ENCODE peak calls at places on chromosomes 16 and 17, in eight cellular contexts. A is kidney, Y is PC-3, G is AG04450, F is ovary, E is cardiac muscle cell, M is stomach, R is transverse colon. N is an unnamed sample. For H3K9me3, the result is how much of the 10 kb centered on the place peaks cover.

GRCh38 chr17:48074322-48075054 is 26.3 kb downstream of the NFE2L1 start:
- DNase-seq in A (no peak), Y (peak), G (no peak), F (peak), E (peak), M (peak), R (peak), N (peak)

GRCh38 chr16:84308120-84308519 is 13.4 kb downstream of the WFDC1 start:
- DNase-seq in A (peak), Y (peak), G (peak), F (peak), E (peak), M (peak), R (peak), N (peak)

GRCh38 chr16:49398761-49399160 is 25.2 kb downstream of the C16orf78 start:
- DNase-seq in A (no peak), Y (no peak), G (no peak), F (no peak), E (no peak), M (no peak), R (no peak), N (no peak)

GRCh38 chr16:81544261-81544660 is 99.7 kb downstream of the CMIP start:
- DNase-seq in A (peak), Y (no peak), G (no peak), F (no peak), E (no peak), M (no peak), R (no peak), N (no peak)

GRCh38 chr16:27802664-27803450 is 252.9 kb downstream of the KATNIP start:
- DNase-seq in A (peak), Y (no peak), G (no peak), F (no peak), E (no peak), M (no peak), R (no peak), N (no peak)

GRCh38 chr16:74825941-74826340 is 51.3 kb upstream of the FA2H start:
- DNase-seq in A (no peak), Y (no peak), G (no peak), F (no peak), E (no peak), M (no peak), R (no peak), N (no peak)

GRCh38 chr17:79023886-79024771 is at the start of gene C1QTNF1:
- DNase-seq in A (peak), Y (peak), G (no peak), F (peak), E (peak), M (peak), R (peak), N (no peak)

GRCh38 chr16:27430512-27430911 is 28.5 kb downstream of the IL21R start:
- DNase-seq in A (no peak), Y (no peak), G (no peak), F (no peak), E (no peak), M (no peak), R (no peak), N (no peak)

GRCh38 chr16:26198221-26198620 is 506.5 kb downstream of the HS3ST4 start:
- DNase-seq in A (no peak), Y (no peak), G (no peak), F (no peak), E (no peak), M (no peak), R (no peak), N (no peak)

GRCh38 chr16:11034005-11034404 is 89.6 kb downstream of the CLEC16A start:
- DNase-seq in A (no peak), Y (peak), G (peak), F (peak), E (no peak), M (no peak), R (no peak), N (peak)

GRCh38 chr17:40422990-40423611 is 5.4 kb upstream of the TOP2A start:
- DNase-seq in A (no peak), Y (peak), G (no peak), F (no peak), E (no peak), M (no peak), R (no peak), N (no peak)

GRCh38 chr17:20896153-20896649 is 146.6 kb downstream of the USP22 start:
- DNase-seq in A (no peak), Y (no peak), G (no peak), F (peak), E (no peak), M (peak), R (peak), N (peak)

GRCh38 chr17:416293-417206 is 63.9 kb upstream of the RPH3AL start:
- DNase-seq in A (peak), Y (no peak), G (no peak), F (no peak), E (no peak), M (peak), R (peak), N (no peak)

GRCh38 chr16:85923153-85924021 is 24.4 kb downstream of the IRF8 start:
- DNase-seq in A (peak), Y (no peak), G (peak), F (peak), E (no peak), M (no peak), R (no peak), N (no peak)

GRCh38 chr16:81649561-81649960 is 129.5 kb upstream of the PLCG2 start:
- DNase-seq in A (no peak), Y (no peak), G (no peak), F (no peak), E (no peak), M (no peak), R (no peak), N (no peak)

GRCh38 chr16:46632778-46633733 is 11.9 kb upstream of the SHCBP1 start:
- DNase-seq in A (peak), Y (no peak), G (no peak), F (no peak), E (peak), M (no peak), R (no peak), N (no peak)

GRCh38 chr17:82843904-82844640 is 4.2 kb upstream of the ZNF750 start:
- DNase-seq in A (no peak), Y (no peak), G (no peak), F (no peak), E (no peak), M (no peak), R (no peak), N (no peak)

GRCh38 chr16:85216522-85217375 is 104.5 kb upstream of the CIBAR2 start:
- DNase-seq in A (no peak), Y (no peak), G (no peak), F (no peak), E (no peak), M (no peak), R (no peak), N (peak)

GRCh38 chr16:68362314-68362913 is 51.6 kb downstream of the PRMT7 start:
- DNase-seq in A (no peak), Y (no peak), G (no peak), F (no peak), E (no peak), M (no peak), R (no peak), N (no peak)

GRCh38 chr16:12337776-12338655 is 361.5 kb downstream of the SNX29 start:
- DNase-seq in A (no peak), Y (peak), G (no peak), F (no peak), E (no peak), M (no peak), R (no peak), N (no peak)

GRCh38 chr16:15807603-15808009 is 49.2 kb downstream of the MYH11 start:
- DNase-seq in A (no peak), Y (no peak), G (peak), F (peak), E (no peak), M (no peak), R (peak), N (no peak)

GRCh38 chr16:35561346-35561745 is 2101.9 kb downstream of the TP53TG3F start:
- DNase-seq in A (no peak), Y (no peak), G (no peak), F (no peak), E (no peak), M (no peak), R (no peak), N (no peak)

GRCh38 chr16:35562471-35562870 is 2103.1 kb downstream of the TP53TG3F start:
- DNase-seq in A (no peak), Y (no peak), G (no peak), F (no peak), E (no peak), M (no peak), R (no peak), N (no peak)

GRCh38 chr16:35562919-35563318 is 2103.5 kb downstream of the TP53TG3F start:
- DNase-seq in A (no peak), Y (no peak), G (no peak), F (no peak), E (no peak), M (no peak), R (no peak), N (no peak)

GRCh38 chr16:35559911-35560636 is 2100.7 kb downstream of the TP53TG3F start:
- DNase-seq in A (no peak), Y (peak), G (no peak), F (no peak), E (no peak), M (no peak), R (no peak), N (no peak)

DNA sequence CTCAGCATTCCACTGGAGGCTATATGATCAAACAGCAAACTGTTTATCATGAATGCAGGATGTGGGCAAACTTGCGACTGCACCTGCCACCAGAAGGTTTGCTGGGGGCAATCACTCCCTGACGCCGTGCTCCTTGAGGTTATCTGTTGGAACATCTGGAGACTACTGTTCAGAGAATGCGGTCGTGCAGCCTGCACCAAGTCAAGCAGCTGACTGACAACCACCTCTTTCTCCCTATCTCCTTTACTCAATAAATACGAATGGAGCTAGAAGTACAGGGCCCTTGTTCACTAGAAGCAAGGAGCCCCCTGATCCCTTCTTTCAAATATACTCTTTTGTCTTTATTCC is 2101.2 kb downstream of the TP53TG3F start:
- DNase-seq in A (no peak), Y (no peak), G (no peak), F (no peak), E (no peak), M (no peak), R (no peak), N (no peak)
- H3K9me3 ChIP-seq in A (under half), Y (under half), G (under half), F (under half), E (under half), M (under half), R (under half), N (under half)

DNA sequence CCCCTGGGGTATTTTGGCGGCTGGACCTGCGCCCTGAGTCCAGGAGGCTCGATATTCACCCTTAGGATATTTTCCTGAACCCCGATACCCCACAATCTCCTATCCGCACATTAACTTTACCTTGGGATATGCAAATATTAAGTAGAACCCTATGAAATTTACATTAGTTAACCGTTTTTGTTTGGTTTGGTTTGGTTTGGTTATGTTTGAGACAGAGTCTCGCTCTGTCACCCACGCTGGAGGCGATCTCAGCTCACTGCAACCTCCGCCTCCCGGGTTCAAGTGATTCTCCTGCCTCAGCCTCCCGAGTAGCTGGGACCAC is 9.3 kb upstream of the NAGS start:
- DNase-seq in A (no peak), Y (no peak), G (no peak), F (no peak), E (no peak), M (no peak), R (no peak), N (no peak)
- TF ChIP-seq CTCF in A (no peak), Y (no peak), G (no peak), F (no peak), E (no peak), M (no peak), R (no peak), N (no peak)

GRCh38 chr16:66946974-66947301 is 11.6 kb downstream of the CES2 start:
- DNase-seq in A (no peak), Y (no peak), G (no peak), F (no peak), E (no peak), M (no peak), R (no peak), N (no peak)

GRCh38 chr16:66945939-66946338 is 10.6 kb downstream of the CES2 start:
- DNase-seq in A (no peak), Y (no peak), G (no peak), F (no peak), E (no peak), M (no peak), R (no peak), N (no peak)

GRCh38 chr16:66948034-66948821 is 12.8 kb upstream of the CES3 start:
- DNase-seq in A (no peak), Y (no peak), G (no peak), F (no peak), E (peak), M (peak), R (peak), N (no peak)

GRCh38 chr16:66946541-66946940 is 11.2 kb downstream of the CES2 start:
- DNase-seq in A (no peak), Y (no peak), G (no peak), F (no peak), E (no peak), M (no peak), R (no peak), N (no peak)

DNA sequence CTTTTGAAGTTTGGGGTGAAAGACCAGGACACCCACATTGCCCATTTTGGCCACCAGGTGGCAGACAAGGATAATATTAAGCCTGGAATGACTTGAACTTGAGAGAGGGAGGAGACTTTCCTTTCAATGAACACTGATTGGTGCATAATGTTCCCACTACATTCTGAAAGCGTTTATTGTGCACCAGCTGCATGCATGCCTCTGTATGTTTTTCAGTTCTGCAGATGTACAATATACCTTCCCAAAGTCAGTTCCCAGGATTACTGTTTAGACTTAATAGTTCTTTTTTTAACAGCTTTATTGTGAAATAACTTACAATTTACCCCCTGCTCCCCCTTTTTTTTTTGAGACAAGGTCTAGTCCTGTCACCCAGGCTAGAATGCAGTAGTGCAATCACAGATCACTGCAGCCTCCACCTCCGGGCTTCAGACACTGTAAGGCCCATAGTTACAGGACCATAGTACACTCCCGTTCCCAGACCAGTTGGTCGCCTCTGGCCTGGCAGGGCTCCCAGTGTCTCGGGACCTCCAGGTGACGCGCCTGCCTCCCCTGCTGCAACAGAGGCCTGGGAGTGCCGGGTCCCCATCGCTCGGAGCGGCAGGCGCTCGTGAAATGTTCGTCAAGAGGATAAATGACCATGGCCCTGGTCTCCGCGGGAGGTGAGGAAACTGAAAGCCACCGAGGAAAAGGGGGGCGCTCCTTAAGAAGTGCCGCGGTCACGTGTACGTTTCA is 12.2 kb downstream of the CES2 start:
- DNase-seq in A (no peak), Y (peak), G (peak), F (peak), E (peak), M (peak), R (peak), N (peak)
- H3K27ac ChIP-seq in A (no peak), Y (no peak), G (no peak), F (no peak), E (no peak), M (no peak), R (peak), N (no peak)

DNA sequence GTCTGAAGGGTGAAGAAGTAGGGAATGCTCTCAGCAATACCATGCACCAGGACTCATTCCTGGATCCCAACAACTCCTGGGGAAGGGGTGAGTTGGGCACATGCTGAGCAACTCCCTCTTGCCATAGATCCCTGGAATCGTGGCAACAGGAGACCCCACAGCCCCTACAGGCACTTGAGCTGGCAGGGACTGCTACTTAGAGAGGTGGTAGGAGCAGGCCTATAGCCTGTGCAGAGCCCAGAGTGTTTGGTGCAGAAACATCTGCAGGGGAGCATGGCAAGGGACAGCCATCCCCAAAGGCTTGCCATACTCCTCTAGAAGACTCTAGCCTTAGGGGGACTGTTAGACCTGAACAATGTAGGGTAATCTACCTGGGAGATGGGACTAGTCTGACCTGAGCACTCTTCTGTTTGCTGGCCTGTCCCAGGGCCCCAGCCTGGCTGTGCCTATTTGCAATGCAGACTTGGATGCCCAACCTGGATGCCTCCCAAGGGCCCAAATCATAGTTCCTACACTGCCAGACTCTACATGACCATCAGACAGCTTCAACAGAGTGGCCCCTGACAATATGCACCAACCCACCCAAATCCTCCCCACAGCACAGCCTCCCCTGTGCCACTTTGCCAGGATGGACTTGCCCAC is 568.6 kb upstream of the KIF2B start:
- DNase-seq in A (peak), Y (no peak), G (no peak), F (no peak), E (no peak), M (no peak), R (no peak), N (no peak)
- H3K9me3 ChIP-seq in A (under half), Y (under half), G (under half), F (under half), E (under half), M (under half), R (under half), N (under half)